ENCODE peak calls at places on chromosome 6, in four cellular contexts. One of them, this sample, is unnamed. For H3K4me1, the result is how much of the 10 kb centered on the place peaks cover.

GRCh38 chr6:161038229-161039003 is 46.8 kb downstream of the MAP3K4 start:
- DNase-seq in heart left ventricle: no peak
- DNase-seq in pancreas: no peak
- DNase-seq in thoracic aorta: no peak
- DNase-seq in this sample: no peak

GRCh38 chr6:142746524-142746923 is 198.5 kb downstream of the HIVEP2 start:
- DNase-seq in pancreas: no peak
- DNase-seq in thoracic aorta: no peak
- DNase-seq in heart left ventricle: no peak
- DNase-seq in this sample: no peak

GRCh38 chr6:166553563-166554271 is 32.8 kb downstream of the RAMACL start:
- DNase-seq in pancreas: no peak
- DNase-seq in heart left ventricle: no peak
- DNase-seq in thoracic aorta: no peak
- DNase-seq in this sample: peak

GRCh38 chr6:3359973-3360726 is 96.7 kb downstream of the SLC22A23 start:
- DNase-seq in pancreas: no peak
- DNase-seq in thoracic aorta: no peak
- DNase-seq in heart left ventricle: no peak
- DNase-seq in this sample: no peak

GRCh38 chr6:112085666-112086065 is 1.6 kb downstream of the TUBE1 start:
- DNase-seq in heart left ventricle: no peak
- DNase-seq in pancreas: no peak
- DNase-seq in thoracic aorta: no peak
- DNase-seq in this sample: no peak

GRCh38 chr6:118902731-118903130 is 8.8 kb downstream of the ASF1A start:
- DNase-seq in pancreas: no peak
- DNase-seq in thoracic aorta: no peak
- DNase-seq in heart left ventricle: no peak
- DNase-seq in this sample: no peak

GRCh38 chr6:31430449-31430848 is 27.1 kb downstream of the MICA start:
- DNase-seq in heart left ventricle: no peak
- DNase-seq in thoracic aorta: no peak
- DNase-seq in pancreas: no peak
- DNase-seq in this sample: no peak

GRCh38 chr6:139473239-139473701 is 98.8 kb upstream of the CITED2 start:
- DNase-seq in heart left ventricle: no peak
- DNase-seq in pancreas: peak
- DNase-seq in thoracic aorta: no peak
- DNase-seq in this sample: peak

GRCh38 chr6:148332088-148332487 is 10.6 kb upstream of the SASH1 start:
- DNase-seq in thoracic aorta: no peak
- DNase-seq in heart left ventricle: no peak
- DNase-seq in pancreas: no peak
- DNase-seq in this sample: no peak

GRCh38 chr6:10553869-10554268 is 32.7 kb downstream of the GCNT2 start:
- DNase-seq in heart left ventricle: no peak
- DNase-seq in thoracic aorta: no peak
- DNase-seq in pancreas: no peak
- DNase-seq in this sample: no peak

GRCh38 chr6:145813285-145814034 is 1.1 kb downstream of the FBXO30 start:
- DNase-seq in heart left ventricle: no peak
- DNase-seq in pancreas: no peak
- DNase-seq in thoracic aorta: no peak
- DNase-seq in this sample: no peak

GRCh38 chr6:26016326-26017275 is 54.0 kb downstream of the TRIM38 start:
- DNase-seq in pancreas: no peak
- DNase-seq in thoracic aorta: no peak
- DNase-seq in heart left ventricle: peak
- DNase-seq in this sample: no peak
- H3K27ac ChIP-seq in pancreas: no peak
- H3K27ac ChIP-seq in thoracic aorta: peak
- H3K27ac ChIP-seq in heart left ventricle: peak
- H3K27ac ChIP-seq in this sample: peak

GRCh38 chr6:43091592-43091991 is 15.5 kb downstream of the PTK7 start:
- DNase-seq in heart left ventricle: no peak
- DNase-seq in pancreas: no peak
- DNase-seq in thoracic aorta: no peak
- DNase-seq in this sample: no peak

GRCh38 chr6:43091020-43091419 is 14.9 kb downstream of the PTK7 start:
- DNase-seq in thoracic aorta: no peak
- DNase-seq in pancreas: no peak
- DNase-seq in heart left ventricle: no peak
- DNase-seq in this sample: no peak

GRCh38 chr6:43095939-43096338 is 19.8 kb downstream of the PTK7 start:
- DNase-seq in pancreas: no peak
- DNase-seq in heart left ventricle: no peak
- DNase-seq in thoracic aorta: no peak
- DNase-seq in this sample: no peak

GRCh38 chr6:43092635-43093034 is 16.5 kb downstream of the PTK7 start:
- DNase-seq in thoracic aorta: no peak
- DNase-seq in heart left ventricle: no peak
- DNase-seq in pancreas: no peak
- DNase-seq in this sample: no peak

GRCh38 chr6:43093361-43094289 is 17.5 kb downstream of the PTK7 start:
- DNase-seq in heart left ventricle: no peak
- DNase-seq in pancreas: no peak
- DNase-seq in thoracic aorta: no peak
- DNase-seq in this sample: peak
- H3K4me1 ChIP-seq in heart left ventricle: under half
- H3K4me1 ChIP-seq in pancreas: under half
- H3K4me1 ChIP-seq in thoracic aorta: under half
- H3K4me1 ChIP-seq in this sample: under half

DNA sequence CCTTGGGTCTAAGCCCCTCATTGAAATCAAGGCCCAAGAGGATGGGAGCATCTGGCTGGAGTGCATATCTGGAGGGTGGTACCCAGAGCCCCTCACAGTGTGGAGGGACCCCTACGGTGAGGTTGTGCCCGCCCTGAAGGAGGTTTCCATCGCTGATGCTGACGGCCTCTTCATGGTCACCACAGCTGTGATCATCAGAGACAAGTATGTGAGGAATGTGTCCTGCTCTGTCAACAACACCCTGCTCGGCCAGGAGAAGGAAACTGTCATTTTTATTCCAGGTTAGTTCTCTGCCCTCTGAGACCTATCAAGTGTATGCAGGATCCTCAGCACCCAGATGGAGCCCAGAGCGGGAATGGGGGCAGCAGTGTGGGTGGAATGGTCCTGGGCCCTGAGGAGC is 5.1 kb downstream of the BTN2A2 start:
- DNase-seq in thoracic aorta: no peak
- DNase-seq in pancreas: no peak
- DNase-seq in heart left ventricle: no peak
- DNase-seq in this sample: no peak
- H3K27ac ChIP-seq in thoracic aorta: no peak
- H3K27ac ChIP-seq in pancreas: no peak
- H3K27ac ChIP-seq in heart left ventricle: no peak
- H3K27ac ChIP-seq in this sample: no peak

DNA sequence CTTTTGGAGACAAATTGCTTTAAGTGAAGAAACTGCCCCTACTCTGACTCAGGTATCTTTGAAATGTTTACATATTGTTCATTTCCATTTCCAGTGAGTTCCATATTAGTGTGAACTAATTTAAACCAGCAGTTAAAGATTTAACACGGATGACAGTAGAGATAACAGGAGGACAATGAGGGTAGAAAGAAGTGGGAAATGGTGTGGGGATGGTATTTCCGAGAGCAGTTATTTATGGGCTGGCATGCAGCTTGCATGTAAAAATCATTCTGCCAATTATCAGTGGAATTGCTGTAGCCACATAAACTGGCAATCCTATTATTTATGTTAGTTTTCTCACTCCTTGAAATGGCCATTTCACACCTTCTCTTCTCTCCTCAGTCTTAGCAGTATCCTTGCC is 8.6 kb upstream of the ADGRF5 start:
- DNase-seq in pancreas: no peak
- DNase-seq in thoracic aorta: no peak
- DNase-seq in heart left ventricle: no peak
- DNase-seq in this sample: no peak
- H3K4me1 ChIP-seq in pancreas: under half
- H3K4me1 ChIP-seq in thoracic aorta: under half
- H3K4me1 ChIP-seq in heart left ventricle: under half
- H3K4me1 ChIP-seq in this sample: under half

DNA sequence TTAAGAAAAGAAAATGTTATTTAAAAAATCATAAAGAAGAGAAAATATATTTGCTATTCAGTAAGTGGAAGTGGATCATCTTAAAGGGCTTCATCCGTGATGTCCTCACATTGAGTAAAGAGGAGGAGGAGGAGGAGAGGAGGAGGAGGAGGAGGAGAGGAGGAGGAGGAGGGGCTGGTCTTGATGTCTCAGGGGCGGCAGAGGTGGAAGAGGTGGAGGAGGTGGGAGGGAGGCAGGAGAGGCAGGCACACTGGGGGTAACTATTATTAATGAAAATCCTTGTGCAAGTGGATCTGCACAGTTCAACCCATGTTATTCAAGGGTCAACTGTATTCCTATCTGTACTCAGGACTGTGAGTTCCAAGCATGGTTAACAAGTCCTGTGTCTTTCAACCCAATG is 47.0 kb upstream of the EDN1 start:
- DNase-seq in pancreas: no peak
- DNase-seq in heart left ventricle: no peak
- DNase-seq in thoracic aorta: no peak
- DNase-seq in this sample: no peak
- H3K27ac ChIP-seq in pancreas: no peak
- H3K27ac ChIP-seq in heart left ventricle: no peak
- H3K27ac ChIP-seq in thoracic aorta: no peak
- H3K27ac ChIP-seq in this sample: no peak

DNA sequence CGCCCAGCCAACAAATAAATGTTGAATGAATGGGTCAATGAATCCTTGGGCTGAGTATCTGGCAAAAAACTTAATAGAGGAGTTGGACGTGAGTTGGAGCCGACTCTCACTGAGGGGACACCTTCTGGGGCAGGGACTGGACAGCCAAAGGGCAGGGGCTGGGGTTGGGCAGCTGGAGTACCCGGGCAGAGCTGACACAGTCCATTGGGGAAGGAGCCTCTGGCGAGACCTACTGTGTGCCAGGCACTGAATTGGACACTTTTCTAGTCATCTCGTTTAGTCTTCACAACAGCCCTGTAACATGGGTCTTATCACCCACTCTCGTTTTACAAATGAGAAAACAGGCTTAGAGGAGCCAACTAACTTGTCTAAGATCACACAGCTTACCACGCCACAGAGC is 4.7 kb upstream of the MAPK13 start:
- DNase-seq in pancreas: no peak
- DNase-seq in heart left ventricle: no peak
- DNase-seq in thoracic aorta: no peak
- DNase-seq in this sample: no peak
- H3K4me1 ChIP-seq in pancreas: under half
- H3K4me1 ChIP-seq in heart left ventricle: under half
- H3K4me1 ChIP-seq in thoracic aorta: under half
- H3K4me1 ChIP-seq in this sample: under half

GRCh38 chr6:89379281-89379680 is 26.8 kb upstream of the UBE2J1 start:
- DNase-seq in pancreas: no peak
- DNase-seq in thoracic aorta: no peak
- DNase-seq in heart left ventricle: no peak
- DNase-seq in this sample: no peak
- H3K27ac ChIP-seq in pancreas: no peak
- H3K27ac ChIP-seq in thoracic aorta: no peak
- H3K27ac ChIP-seq in heart left ventricle: no peak
- H3K27ac ChIP-seq in this sample: peak

GRCh38 chr6:163418273-163419029 is 3.9 kb downstream of the QKI start:
- DNase-seq in thoracic aorta: no peak
- DNase-seq in heart left ventricle: no peak
- DNase-seq in pancreas: no peak
- DNase-seq in this sample: no peak
- H3K4me1 ChIP-seq in thoracic aorta: half or more
- H3K4me1 ChIP-seq in heart left ventricle: under half
- H3K4me1 ChIP-seq in pancreas: under half
- H3K4me1 ChIP-seq in this sample: under half

DNA sequence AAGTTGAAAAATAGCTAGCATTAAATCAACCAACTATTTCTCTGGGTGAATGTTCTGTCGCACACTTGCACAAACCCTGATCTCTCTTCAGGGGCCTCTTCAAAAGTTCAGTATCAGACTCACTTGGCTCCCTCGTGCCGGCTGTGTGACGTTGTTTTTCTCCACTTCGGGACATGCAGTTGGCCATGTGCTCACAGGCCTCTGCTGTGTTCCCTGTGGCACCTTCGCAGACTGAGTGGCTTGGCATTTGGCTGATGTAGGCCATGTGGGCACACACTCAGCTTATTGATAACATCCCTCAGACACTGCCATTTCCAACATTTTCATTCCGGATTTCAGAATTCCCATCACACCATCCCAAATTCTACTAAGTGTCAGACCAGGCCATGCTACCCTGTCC is 49.3 kb downstream of the PACRG start:
- DNase-seq in thoracic aorta: no peak
- DNase-seq in heart left ventricle: no peak
- DNase-seq in pancreas: no peak
- DNase-seq in this sample: no peak
- H3K27ac ChIP-seq in thoracic aorta: no peak
- H3K27ac ChIP-seq in heart left ventricle: no peak
- H3K27ac ChIP-seq in pancreas: no peak
- H3K27ac ChIP-seq in this sample: no peak

This sample was measured in gastrocnemius medialis.